ENCODE peak calls at places on chromosome 19, in four cellular contexts. One of them, this sample, is unnamed.

GRCh38 chr19:1260749-1261511 is 8.2 kb upstream of the CIRBP start:
- DNase-seq in HL-60: peak
- DNase-seq in K562: peak
- DNase-seq in GM12878: peak
- DNase-seq in this sample: peak

GRCh38 chr19:54114340-54114826 is 1.1 kb downstream of the TFPT start:
- DNase-seq in K562: no peak
- DNase-seq in HL-60: peak
- DNase-seq in GM12878: no peak
- DNase-seq in this sample: no peak

GRCh38 chr19:9531933-9532332 is 6.5 kb downstream of the ZNF426 start:
- DNase-seq in HL-60: no peak
- DNase-seq in GM12878: no peak
- DNase-seq in K562: no peak
- DNase-seq in this sample: no peak

GRCh38 chr19:4337906-4338440 is 654 bp downstream of the STAP2 start:
- DNase-seq in K562: peak
- DNase-seq in HL-60: no peak
- DNase-seq in GM12878: no peak
- DNase-seq in this sample: no peak

GRCh38 chr19:4304509-4305252 is at the start of gene FSD1:
- DNase-seq in HL-60: no peak
- DNase-seq in GM12878: no peak
- DNase-seq in K562: peak
- DNase-seq in this sample: peak

GRCh38 chr19:38562096-38562495 is 55.7 kb downstream of the MAP4K1 start:
- DNase-seq in GM12878: no peak
- DNase-seq in K562: no peak
- DNase-seq in HL-60: no peak
- DNase-seq in this sample: no peak

GRCh38 chr19:33273881-33274662 is 28.3 kb downstream of the CEBPA start:
- DNase-seq in GM12878: no peak
- DNase-seq in HL-60: peak
- DNase-seq in K562: no peak
- DNase-seq in this sample: no peak

GRCh38 chr19:50890422-50891252 is 17.4 kb downstream of the KLK2 start:
- DNase-seq in GM12878: peak
- DNase-seq in HL-60: no peak
- DNase-seq in K562: no peak
- DNase-seq in this sample: no peak

GRCh38 chr19:38989066-38989605 is 13.6 kb upstream of the FBXO17 start:
- DNase-seq in HL-60: no peak
- DNase-seq in GM12878: no peak
- DNase-seq in K562: no peak
- DNase-seq in this sample: no peak

GRCh38 chr19:41299046-41299754 is 10.8 kb upstream of the CCDC97 start:
- DNase-seq in GM12878: no peak
- DNase-seq in K562: no peak
- DNase-seq in HL-60: no peak
- DNase-seq in this sample: no peak

GRCh38 chr19:58579473-58580142 is 6.5 kb upstream of the MZF1 start:
- DNase-seq in HL-60: no peak
- DNase-seq in GM12878: no peak
- DNase-seq in K562: no peak
- DNase-seq in this sample: no peak

GRCh38 chr19:54035215-54036178 is 28.2 kb downstream of the VSTM1 start:
- DNase-seq in GM12878: no peak
- DNase-seq in K562: peak
- DNase-seq in HL-60: no peak
- DNase-seq in this sample: no peak

GRCh38 chr19:13613447-13613846 is 107.2 kb upstream of the CACNA1A start:
- DNase-seq in HL-60: no peak
- DNase-seq in K562: no peak
- DNase-seq in GM12878: no peak
- DNase-seq in this sample: no peak

GRCh38 chr19:15934332-15935078 is at the start of gene CYP4F11:
- DNase-seq in K562: no peak
- DNase-seq in HL-60: peak
- DNase-seq in GM12878: no peak
- DNase-seq in this sample: no peak

GRCh38 chr19:38020331-38020730 is 113.3 kb downstream of the SIPA1L3 start:
- DNase-seq in GM12878: no peak
- DNase-seq in K562: no peak
- DNase-seq in HL-60: peak
- DNase-seq in this sample: no peak

GRCh38 chr19:42475366-42475765 is 32.6 kb upstream of the CXCL17 start:
- DNase-seq in K562: no peak
- DNase-seq in HL-60: no peak
- DNase-seq in GM12878: no peak
- DNase-seq in this sample: no peak

GRCh38 chr19:13506550-13506878 is 235 bp upstream of the CACNA1A start:
- DNase-seq in HL-60: no peak
- DNase-seq in GM12878: no peak
- DNase-seq in K562: no peak
- DNase-seq in this sample: no peak

GRCh38 chr19:44544031-44544430 is 14.6 kb upstream of the CEACAM20 start:
- DNase-seq in GM12878: no peak
- DNase-seq in K562: no peak
- DNase-seq in HL-60: no peak
- DNase-seq in this sample: no peak

GRCh38 chr19:10069046-10069445 is 17.1 kb upstream of the SHFL start:
- DNase-seq in K562: no peak
- DNase-seq in GM12878: no peak
- DNase-seq in HL-60: no peak
- DNase-seq in this sample: no peak

GRCh38 chr19:536031-536880 is 4.7 kb downstream of the CDC34 start:
- DNase-seq in K562: no peak
- DNase-seq in GM12878: no peak
- DNase-seq in HL-60: no peak
- DNase-seq in this sample: no peak

GRCh38 chr19:4229179-4229931 is at the start of gene EBI3:
- DNase-seq in HL-60: no peak
- DNase-seq in GM12878: peak
- DNase-seq in K562: peak
- DNase-seq in this sample: peak

GRCh38 chr19:27929399-27929798 is 1283.6 kb downstream of the UQCRFS1 start:
- DNase-seq in HL-60: no peak
- DNase-seq in K562: no peak
- DNase-seq in GM12878: no peak
- DNase-seq in this sample: no peak

GRCh38 chr19:28426902-28427232 is 786.1 kb downstream of the UQCRFS1 start:
- DNase-seq in HL-60: no peak
- DNase-seq in GM12878: no peak
- DNase-seq in K562: peak
- DNase-seq in this sample: no peak

GRCh38 chr19:40433391-40434216 is 7.8 kb upstream of the SERTAD1 start:
- DNase-seq in GM12878: no peak
- DNase-seq in HL-60: no peak
- DNase-seq in K562: peak
- DNase-seq in this sample: peak

GRCh38 chr19:4909172-4909896 is at the start of gene UHRF1:
- DNase-seq in HL-60: peak
- DNase-seq in GM12878: no peak
- DNase-seq in K562: peak
- DNase-seq in this sample: peak

GRCh38 chr19:4654437-4655361 is 15.4 kb downstream of the TNFAIP8L1 start:
- DNase-seq in GM12878: no peak
- DNase-seq in HL-60: peak
- DNase-seq in K562: no peak
- DNase-seq in this sample: no peak

GRCh38 chr19:8307400-8307964 is 676 bp downstream of the CD320 start:
- DNase-seq in GM12878: no peak
- DNase-seq in K562: peak
- DNase-seq in HL-60: no peak
- DNase-seq in this sample: no peak

GRCh38 chr19:1864480-1865171 is 1.2 kb upstream of the KLF16 start:
- DNase-seq in GM12878: no peak
- DNase-seq in K562: peak
- DNase-seq in HL-60: peak
- DNase-seq in this sample: peak

GRCh38 chr19:3132971-3133792 is 2.7 kb upstream of the GNA15 start:
- DNase-seq in GM12878: peak
- DNase-seq in K562: peak
- DNase-seq in HL-60: peak
- DNase-seq in this sample: peak

GRCh38 chr19:2055871-2056809 is 5.1 kb upstream of the MKNK2 start:
- DNase-seq in GM12878: no peak
- DNase-seq in K562: no peak
- DNase-seq in HL-60: peak
- DNase-seq in this sample: no peak

GRCh38 chr19:13881692-13882418 is 4.9 kb downstream of the NANOS3 start:
- DNase-seq in HL-60: peak
- DNase-seq in GM12878: no peak
- DNase-seq in K562: no peak
- DNase-seq in this sample: no peak

GRCh38 chr19:2567580-2567979 is 91.7 kb downstream of the GADD45B start:
- DNase-seq in HL-60: peak
- DNase-seq in GM12878: no peak
- DNase-seq in K562: no peak
- DNase-seq in this sample: no peak

GRCh38 chr19:40266111-40266510 is 19.0 kb downstream of the AKT2 start:
- DNase-seq in HL-60: no peak
- DNase-seq in GM12878: no peak
- DNase-seq in K562: no peak
- DNase-seq in this sample: no peak

GRCh38 chr19:533485-534058 is 2.0 kb downstream of the CDC34 start:
- DNase-seq in GM12878: no peak
- DNase-seq in K562: no peak
- DNase-seq in HL-60: no peak
- DNase-seq in this sample: no peak

GRCh38 chr19:55385749-55386514 is at the start of gene RPL28:
- DNase-seq in GM12878: peak
- DNase-seq in K562: peak
- DNase-seq in HL-60: peak
- DNase-seq in this sample: peak
- TF ChIP-seq SPI1 in GM12878: peak
- TF ChIP-seq SPI1 in K562: peak
- TF ChIP-seq SPI1 in HL-60: peak
- TF ChIP-seq SPI1 in this sample: peak

DNA sequence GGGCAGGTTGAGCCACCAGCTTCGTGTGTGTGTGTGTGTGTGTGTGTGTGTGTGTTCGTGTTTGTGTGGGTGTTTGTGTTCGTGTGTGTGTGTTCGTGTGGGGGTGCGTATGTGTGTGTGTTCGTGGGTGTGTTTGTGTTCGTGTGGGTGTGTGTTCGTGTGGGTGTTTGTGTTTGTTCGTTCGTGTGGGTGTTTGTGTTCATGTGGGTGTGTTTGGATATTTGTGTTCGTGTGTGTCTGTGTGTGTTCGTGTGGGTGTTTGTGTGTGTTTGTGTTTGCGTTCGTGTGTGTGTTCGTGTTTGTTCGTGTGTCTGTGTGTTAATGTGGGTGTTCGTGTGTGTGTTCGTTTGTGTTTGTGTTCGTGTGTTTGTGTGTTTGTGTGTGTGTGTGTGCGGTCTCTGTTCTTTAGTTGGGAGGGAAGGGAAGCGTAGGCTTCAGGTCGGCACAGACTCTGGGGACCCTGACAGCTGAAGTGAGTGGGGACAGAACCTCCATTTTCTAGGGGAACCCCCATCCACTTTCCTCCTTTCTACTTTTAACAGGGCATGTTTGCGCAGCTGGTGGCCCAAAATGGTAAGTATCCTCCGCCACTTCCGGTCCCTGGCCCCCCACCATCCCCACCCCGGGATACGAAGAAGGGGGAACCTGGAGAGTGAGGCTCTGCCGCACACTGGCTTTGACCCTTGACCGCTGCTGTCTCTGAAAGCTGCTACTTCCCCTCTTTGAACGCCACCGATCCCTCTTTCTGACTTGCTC is 1.6 kb downstream of the TNFSF9 start:
- DNase-seq in HL-60: peak
- DNase-seq in GM12878: no peak
- DNase-seq in K562: peak
- DNase-seq in this sample: peak
- TF ChIP-seq SPI1 in HL-60: peak
- TF ChIP-seq SPI1 in GM12878: peak
- TF ChIP-seq SPI1 in K562: peak
- TF ChIP-seq SPI1 in this sample: peak

GRCh38 chr19:6693056-6693471 is 23.1 kb upstream of the TNFSF14 start:
- DNase-seq in K562: peak
- DNase-seq in GM12878: no peak
- DNase-seq in HL-60: no peak
- DNase-seq in this sample: no peak

GRCh38 chr19:6691342-6691741 is 21.4 kb upstream of the TNFSF14 start:
- DNase-seq in GM12878: no peak
- DNase-seq in K562: no peak
- DNase-seq in HL-60: no peak
- DNase-seq in this sample: no peak

GRCh38 chr19:6694147-6694815 is 24.3 kb upstream of the TNFSF14 start:
- DNase-seq in HL-60: no peak
- DNase-seq in K562: peak
- DNase-seq in GM12878: no peak
- DNase-seq in this sample: no peak

GRCh38 chr19:6692027-6692426 is 22.1 kb upstream of the TNFSF14 start:
- DNase-seq in K562: no peak
- DNase-seq in GM12878: no peak
- DNase-seq in HL-60: no peak
- DNase-seq in this sample: no peak

DNA sequence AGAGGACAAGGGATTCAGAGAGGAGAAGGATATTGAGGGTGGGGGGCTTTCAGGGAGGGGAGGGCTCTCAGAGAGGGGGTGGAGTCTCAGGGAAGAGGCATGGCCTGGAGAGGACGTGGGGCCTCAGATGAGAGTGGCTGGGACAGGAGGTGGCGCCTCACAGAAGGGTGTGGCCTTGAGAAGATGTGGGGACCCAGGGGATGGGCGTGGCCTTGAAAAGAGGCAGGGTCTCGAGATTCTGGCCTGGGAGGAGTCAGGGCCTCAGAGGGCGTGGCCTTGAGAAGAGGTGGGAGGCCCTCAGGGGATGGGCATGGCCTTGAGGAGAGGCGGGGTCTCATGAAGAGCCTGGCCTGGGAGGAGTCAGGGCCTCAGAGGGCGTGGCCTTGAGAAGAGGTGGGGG is 23.7 kb upstream of the TNFSF14 start:
- DNase-seq in GM12878: no peak
- DNase-seq in HL-60: no peak
- DNase-seq in K562: peak
- DNase-seq in this sample: no peak
- TF ChIP-seq SPI1 in GM12878: no peak
- TF ChIP-seq SPI1 in HL-60: no peak
- TF ChIP-seq SPI1 in K562: no peak
- TF ChIP-seq SPI1 in this sample: no peak

GRCh38 chr19:17796013-17796837 is 1.3 kb downstream of the B3GNT3 start:
- DNase-seq in K562: no peak
- DNase-seq in HL-60: no peak
- DNase-seq in GM12878: no peak
- DNase-seq in this sample: no peak

GRCh38 chr19:17795495-17795856 is 538 bp downstream of the B3GNT3 start:
- DNase-seq in K562: no peak
- DNase-seq in HL-60: no peak
- DNase-seq in GM12878: no peak
- DNase-seq in this sample: no peak

GRCh38 chr19:17796838-17797168 is 1.9 kb downstream of the B3GNT3 start:
- DNase-seq in K562: no peak
- DNase-seq in GM12878: no peak
- DNase-seq in HL-60: no peak
- DNase-seq in this sample: no peak

GRCh38 chr19:17794731-17795494 is at the start of gene B3GNT3:
- DNase-seq in HL-60: peak
- DNase-seq in K562: peak
- DNase-seq in GM12878: no peak
- DNase-seq in this sample: no peak

GRCh38 chr19:17797397-17798201 is 2.7 kb downstream of the B3GNT3 start:
- DNase-seq in GM12878: no peak
- DNase-seq in HL-60: no peak
- DNase-seq in K562: no peak
- DNase-seq in this sample: no peak
- TF ChIP-seq SPI1 in GM12878: no peak
- TF ChIP-seq SPI1 in HL-60: no peak
- TF ChIP-seq SPI1 in K562: no peak
- TF ChIP-seq SPI1 in this sample: no peak